ENCODE peak calls at places on chromosomes 5 and 9, in nine cellular contexts. E, L, I, V, X, Q, U, F and Z are unnamed samples.

GRCh38 chr5:141479776-141480175 is 4.0 kb downstream of the PCDHGC3 start:
- DNase-seq in F (no peak), L (no peak), U (no peak), V (no peak), I (no peak), E (no peak), X (no peak), Q (no peak), Z (no peak)

GRCh38 chr9:21205204-21205603 is 1.7 kb downstream of the IFNA10 start:
- DNase-seq in X (no peak), L (no peak), E (no peak), F (no peak), Q (no peak), V (no peak), I (no peak), U (no peak), Z (no peak)

GRCh38 chr5:97162045-97162444 is 19.6 kb upstream of the LIX1 start:
- DNase-seq in Q (peak), F (peak), U (no peak), L (peak), V (peak), X (peak), E (peak), I (peak), Z (peak)

GRCh38 chr9:78860806-78861475 is 564.0 kb downstream of the PSAT1 start:
- DNase-seq in Q (no peak), F (no peak), U (no peak), I (no peak), E (peak), X (no peak), L (no peak), V (no peak), Z (no peak)

GRCh38 chr5:172334196-172334595 is 50.6 kb upstream of the UBTD2 start:
- DNase-seq in U (no peak), E (no peak), I (peak), L (no peak), X (peak), V (no peak), Q (no peak), F (no peak), Z (no peak)

GRCh38 chr5:107653685-107654084 is 17.1 kb downstream of the EFNA5 start:
- DNase-seq in U (no peak), X (no peak), Q (no peak), L (no peak), V (no peak), E (no peak), I (no peak), F (no peak), Z (no peak)

GRCh38 chr5:558326-558725 is 34.1 kb upstream of the SLC9A3 start:
- DNase-seq in X (peak), F (no peak), E (no peak), I (no peak), U (no peak), V (no peak), L (no peak), Q (no peak), Z (no peak)

GRCh38 chr9:83167126-83167525 is 104.2 kb upstream of the RASEF start:
- DNase-seq in U (no peak), V (no peak), F (no peak), I (no peak), E (peak), L (peak), X (no peak), Q (peak), Z (peak)

GRCh38 chr5:171975262-171975876 is 31.1 kb downstream of the FBXW11 start:
- DNase-seq in V (no peak), E (no peak), L (no peak), X (no peak), F (no peak), Q (no peak), I (no peak), U (no peak), Z (no peak)

GRCh38 chr9:114034176-114034575 is 43.9 kb downstream of the AMBP start:
- DNase-seq in E (no peak), Q (no peak), V (no peak), L (no peak), U (no peak), I (no peak), X (no peak), F (no peak), Z (no peak)

GRCh38 chr5:171310816-171311697 is 2.0 kb downstream of the TLX3 start:
- DNase-seq in V (peak), Q (no peak), E (peak), I (no peak), X (no peak), F (no peak), L (peak), U (no peak), Z (no peak)

GRCh38 chr9:35367451-35367850 is 122.5 kb upstream of the RUSC2 start:
- DNase-seq in Q (no peak), V (no peak), F (peak), L (no peak), I (no peak), U (no peak), X (no peak), E (peak), Z (peak)

GRCh38 chr5:14671414-14671813 is 6.9 kb downstream of the OTULIN start:
- DNase-seq in X (no peak), V (no peak), F (no peak), L (no peak), U (no peak), Q (peak), E (no peak), I (no peak), Z (no peak)

GRCh38 chr5:110785356-110785755 is 46.5 kb downstream of the SLC25A46 start:
- DNase-seq in V (no peak), Q (no peak), F (peak), E (peak), U (no peak), L (no peak), I (no peak), X (no peak), Z (no peak)

GRCh38 chr5:103927739-103928138 is 365.1 kb upstream of the NUDT12 start:
- DNase-seq in F (no peak), E (no peak), Q (no peak), X (no peak), I (no peak), L (no peak), V (no peak), U (no peak), Z (no peak)

GRCh38 chr9:134033516-134034214 is 8.4 kb downstream of the BRD3OS start:
- DNase-seq in X (no peak), U (peak), V (no peak), I (no peak), L (no peak), F (no peak), Q (no peak), E (no peak), Z (no peak)

GRCh38 chr5:126357585-126358342 is 65.4 kb upstream of the GRAMD2B start:
- DNase-seq in I (no peak), U (no peak), E (no peak), X (no peak), Q (no peak), F (no peak), L (no peak), V (no peak), Z (no peak)

GRCh38 chr5:173743641-173744343 is 127.3 kb upstream of the BOD1 start:
- DNase-seq in X (no peak), L (peak), U (no peak), Q (peak), V (no peak), E (no peak), F (no peak), I (no peak), Z (no peak)

GRCh38 chr5:59208468-59208867 is 625.6 kb downstream of the RAB3C start:
- DNase-seq in E (no peak), Q (no peak), I (no peak), L (no peak), U (no peak), V (no peak), F (no peak), X (no peak), Z (no peak)

GRCh38 chr5:139680368-139681111 is 32.4 kb downstream of the CXXC5 start:
- DNase-seq in X (no peak), U (peak), E (no peak), F (no peak), Q (no peak), I (no peak), V (no peak), L (no peak), Z (no peak)

GRCh38 chr5:134714537-134714936 is 23.8 kb upstream of the CAMLG start:
- DNase-seq in U (no peak), L (no peak), F (no peak), X (no peak), I (no peak), Q (no peak), V (no peak), E (no peak), Z (no peak)

GRCh38 chr5:134133213-134133994 is 18.9 kb downstream of the TCF7 start:
- DNase-seq in L (no peak), U (no peak), Q (no peak), V (no peak), I (peak), E (no peak), X (peak), F (no peak), Z (no peak)

GRCh38 chr5:95808686-95809413 is 13.7 kb downstream of the GLRX start:
- DNase-seq in Q (peak), F (no peak), V (no peak), X (no peak), L (peak), E (no peak), I (peak), U (no peak), Z (no peak)

GRCh38 chr9:130330202-130330601 is 64.6 kb downstream of the HMCN2 start:
- DNase-seq in Q (no peak), X (peak), I (no peak), V (no peak), U (no peak), F (no peak), L (no peak), E (no peak), Z (no peak)

GRCh38 chr5:140391732-140392131 is 9.9 kb upstream of the ANKHD1 start:
- DNase-seq in I (no peak), L (no peak), Q (no peak), F (no peak), E (no peak), X (no peak), V (no peak), U (no peak), Z (no peak)

GRCh38 chr5:78335976-78336375 is 24.4 kb upstream of the SCAMP1 start:
- DNase-seq in V (no peak), L (no peak), F (no peak), X (peak), U (no peak), I (no peak), E (no peak), Q (no peak), Z (no peak)
- TF ChIP-seq CTCF in V (no peak), L (no peak), F (no peak), X (no peak), U (no peak), I (no peak), E (no peak), Q (no peak), Z (no peak)

DNA sequence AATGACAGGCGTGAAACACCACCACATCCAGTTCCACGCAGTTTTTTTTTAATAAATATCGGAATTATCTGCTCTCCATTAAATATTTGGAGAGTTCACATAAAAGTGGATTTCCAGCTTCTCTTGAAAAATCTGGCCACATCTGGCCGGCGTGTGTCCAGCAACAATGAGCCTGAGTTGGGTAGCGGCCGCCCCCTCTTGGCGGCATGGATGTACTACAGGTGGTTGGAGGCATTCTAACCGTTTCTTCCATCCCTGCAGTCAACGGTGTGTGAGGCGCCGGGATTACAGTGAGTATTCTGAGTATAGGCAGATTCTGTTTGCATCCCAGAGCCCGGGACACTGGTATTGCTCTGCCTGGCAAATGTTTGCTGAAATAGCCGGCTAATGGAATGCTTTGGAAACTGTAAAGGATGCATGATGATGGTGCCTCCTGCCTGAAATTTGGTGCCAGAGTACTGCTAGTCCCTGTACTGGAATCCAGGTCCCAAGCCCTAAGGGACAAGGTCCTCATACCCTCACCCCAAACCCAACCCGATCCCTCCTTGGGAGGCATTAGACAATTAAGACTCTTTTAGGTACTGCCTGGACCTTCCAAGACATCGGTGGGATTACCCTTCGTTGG is 13.6 kb upstream of the GM2A start:
- DNase-seq in I (peak), Q (peak), U (peak), L (peak), V (peak), X (peak), E (peak), F (peak), Z (peak)
- TF ChIP-seq CTCF in I (peak), Q (peak), U (peak), L (peak), V (peak), X (peak), E (peak), F (peak), Z (peak)

GRCh38 chr9:135739271-135740220 is 37.6 kb downstream of the KCNT1 start:
- DNase-seq in I (no peak), E (no peak), L (no peak), V (no peak), U (no peak), Q (no peak), X (no peak), F (no peak), Z (no peak)

GRCh38 chr9:135743546-135744332 is 41.8 kb downstream of the KCNT1 start:
- DNase-seq in Q (no peak), I (no peak), L (no peak), E (no peak), V (no peak), X (no peak), F (no peak), U (no peak), Z (no peak)

GRCh38 chr9:135743021-135743420 is 41.0 kb downstream of the KCNT1 start:
- DNase-seq in U (no peak), L (no peak), I (no peak), V (no peak), F (no peak), Q (no peak), X (no peak), E (no peak), Z (no peak)

GRCh38 chr9:135744333-135745070 is 42.5 kb downstream of the KCNT1 start:
- DNase-seq in X (no peak), L (no peak), V (no peak), I (no peak), F (no peak), Q (no peak), U (no peak), E (no peak), Z (no peak)

GRCh38 chr9:135741276-135742219 is 39.6 kb downstream of the KCNT1 start:
- DNase-seq in E (no peak), Q (no peak), L (no peak), X (peak), I (no peak), U (no peak), F (no peak), V (no peak), Z (no peak)
- TF ChIP-seq CTCF in E (no peak), Q (no peak), L (no peak), X (no peak), I (no peak), U (no peak), F (no peak), V (no peak), Z (no peak)

DNA sequence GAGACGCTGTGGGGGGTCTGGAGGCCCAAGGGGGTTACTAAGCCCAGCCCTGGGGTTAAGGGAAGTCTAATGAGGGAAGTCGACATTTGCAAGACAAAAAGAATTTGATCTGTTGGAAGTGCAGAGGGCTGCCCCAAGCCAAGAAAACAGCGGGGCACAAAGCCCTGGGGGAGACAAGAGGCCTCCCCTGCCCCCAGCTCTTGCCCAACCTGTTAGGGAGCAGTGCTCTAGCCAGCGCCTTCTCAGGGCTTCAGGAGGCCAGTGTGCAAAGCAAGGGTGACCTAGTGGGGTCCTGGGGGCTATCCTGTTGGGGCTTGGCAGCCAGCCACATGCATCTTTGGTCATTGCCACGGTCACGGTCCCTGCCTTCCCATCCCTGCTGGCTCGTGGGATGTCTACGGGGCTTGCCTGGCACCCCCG is 25.2 kb downstream of the GFI1B start:
- DNase-seq in F (no peak), E (no peak), I (no peak), L (no peak), Q (no peak), X (no peak), V (no peak), U (no peak), Z (no peak)
- TF ChIP-seq CTCF in F (no peak), E (no peak), I (no peak), L (no peak), Q (no peak), X (no peak), V (no peak), U (no peak), Z (no peak)